ENCODE peak calls at places on chromosomes 16 and 17, in seven cellular contexts. Y, Q, E, R, U, D and L are unnamed samples.

GRCh38 chr16:57091200-57091989 is 988 bp upstream of the CPNE2 start:
- DNase-seq in D (no peak), R (no peak), Q (peak; percentile 52), E (no peak), Y (peak; percentile 78), U (no peak), L (peak; percentile 26)

GRCh38 chr17:78342438-78343098 is 17.3 kb downstream of the SOCS3 start:
- DNase-seq in Q (no peak), Y (peak; percentile 85), U (no peak), R (no peak), D (no peak), E (no peak), L (no peak)

GRCh38 chr17:67374329-67375053 is 2.6 kb upstream of the PITPNC1 start:
- DNase-seq in U (peak; percentile 78), R (peak; percentile 89), E (peak; percentile 89), Y (peak; percentile 87), D (peak; percentile 75), Q (peak; percentile 84), L (peak; percentile 70)

GRCh38 chr17:82318169-82318498 is 726 bp upstream of the CD7 start:
- DNase-seq in Y (no peak), D (no peak), E (no peak), U (no peak), R (no peak), Q (no peak), L (no peak)

GRCh38 chr16:73268311-73268997 is 220.5 kb upstream of the ZFHX3 start:
- DNase-seq in D (no peak), R (no peak), E (no peak), Y (no peak), Q (no peak), U (peak; percentile 52), L (no peak)

GRCh38 chr16:81707411-81708321 is 71.4 kb upstream of the PLCG2 start:
- DNase-seq in Q (no peak), U (peak; percentile 72), D (no peak), R (no peak), Y (peak; percentile 66), E (no peak), L (no peak)

GRCh38 chr17:77423589-77424451 is 283.1 kb downstream of the SEC14L1 start:
- DNase-seq in Y (peak; percentile 95), E (no peak), Q (no peak), U (peak; percentile 97), R (no peak), D (no peak), L (no peak)

GRCh38 chr17:70810609-70811008 is 641.3 kb downstream of the KCNJ2 start:
- DNase-seq in Y (peak; percentile 9), E (no peak), D (no peak), R (no peak), Q (no peak), U (no peak), L (no peak)

GRCh38 chr16:15993128-15993527 is 43.7 kb downstream of the ABCC1 start:
- DNase-seq in Y (no peak), R (no peak), Q (no peak), U (no peak), D (no peak), E (no peak), L (no peak)

GRCh38 chr16:67329901-67330300 is 3.3 kb downstream of the LRRC36 start:
- DNase-seq in E (no peak), U (no peak), D (no peak), R (no peak), Y (no peak), Q (no peak), L (no peak)

GRCh38 chr16:49618955-49619354 is 237.0 kb downstream of the ZNF423 start:
- DNase-seq in D (no peak), U (no peak), E (no peak), R (no peak), Q (no peak), Y (no peak), L (no peak)

GRCh38 chr17:76382305-76382802 is 2.1 kb upstream of the SPHK1 start:
- DNase-seq in R (peak; percentile 35), Y (no peak), E (no peak), U (no peak), Q (peak; percentile 48), D (no peak), L (peak; percentile 47)

GRCh38 chr17:70239391-70239826 is 70.1 kb downstream of the KCNJ2 start:
- DNase-seq in Q (no peak), Y (no peak), E (no peak), D (no peak), R (no peak), U (no peak), L (no peak)

GRCh38 chr17:51298508-51299371 is 38.4 kb downstream of the UTP18 start:
- DNase-seq in E (no peak), Y (peak; percentile 48), R (no peak), U (peak; percentile 6), D (no peak), Q (no peak), L (no peak)

GRCh38 chr17:78329263-78330059 is 30.4 kb downstream of the SOCS3 start:
- DNase-seq in Y (peak; percentile 85), Q (no peak), U (no peak), E (no peak), R (no peak), D (no peak), L (no peak)

GRCh38 chr17:69246726-69247375 is 18.2 kb upstream of the ABCA10 start:
- DNase-seq in U (peak; percentile 1), R (no peak), E (no peak), Q (no peak), D (no peak), Y (peak; percentile 60), L (no peak)

GRCh38 chr16:12419151-12419550 is 384.5 kb downstream of the CPPED1 start:
- DNase-seq in R (no peak), U (no peak), Q (no peak), D (no peak), Y (no peak), E (no peak), L (no peak)

GRCh38 chr17:7851438-7852261 is 3.2 kb upstream of the TMEM88 start:
- DNase-seq in Q (peak; percentile 94), D (peak; percentile 94), E (peak; percentile 91), U (no peak), R (peak; percentile 94), Y (peak; percentile 86), L (peak; percentile 89)

GRCh38 chr16:11665071-11665491 is 3.2 kb upstream of the SNN start:
- DNase-seq in D (no peak), E (no peak), Y (no peak), R (no peak), Q (no peak), U (peak; percentile 24), L (no peak)

GRCh38 chr16:69762843-69763556 is 868 bp downstream of the WWP2 start:
- DNase-seq in Y (peak; percentile 44), E (no peak), Q (no peak), D (no peak), U (no peak), R (no peak), L (no peak)

GRCh38 chr16:81505011-81505660 is 60.5 kb downstream of the CMIP start:
- DNase-seq in E (no peak), R (no peak), Q (no peak), Y (no peak), D (no peak), U (no peak), L (no peak)

GRCh38 chr16:1721372-1721771 is 15.4 kb downstream of the MAPK8IP3 start:
- DNase-seq in Y (no peak), E (no peak), U (no peak), R (no peak), Q (no peak), D (no peak), L (no peak)

GRCh38 chr16:14334366-14335105 is 263.4 kb downstream of the MRTFB start:
- DNase-seq in R (no peak), U (no peak), Y (no peak), E (no peak), Q (no peak), D (no peak), L (no peak)

GRCh38 chr16:47470810-47471209 is 9.7 kb downstream of the PHKB start:
- DNase-seq in R (no peak), E (no peak), Q (no peak), Y (peak; percentile 45), D (no peak), U (no peak), L (no peak)

GRCh38 chr16:77531741-77532140 is 96.9 kb upstream of the ADAMTS18 start:
- DNase-seq in D (no peak), Y (peak; percentile 50), R (no peak), U (no peak), E (no peak), Q (no peak), L (no peak)

GRCh38 chr17:69593716-69594115 is 179.2 kb downstream of the MAP2K6 start:
- DNase-seq in R (no peak), E (no peak), Q (no peak), Y (no peak), U (no peak), D (no peak), L (no peak)

GRCh38 chr17:83201206-83202001 is 122.0 kb downstream of the METRNL start:
- DNase-seq in D (peak; percentile 3), Y (no peak), R (no peak), E (no peak), U (no peak), Q (no peak), L (no peak)

GRCh38 chr17:79942591-79943353 is 92.9 kb downstream of the TBC1D16 start:
- DNase-seq in E (no peak), U (no peak), R (no peak), Q (no peak), Y (no peak), D (no peak), L (no peak)

GRCh38 chr16:82801361-82801760 is 174.6 kb downstream of the CDH13 start:
- DNase-seq in D (no peak), U (no peak), R (no peak), E (no peak), Y (peak; percentile 9), Q (no peak), L (no peak)

GRCh38 chr17:12637015-12637414 is 28.7 kb upstream of the MYOCD start:
- DNase-seq in E (no peak), Q (no peak), U (no peak), Y (peak; percentile 97), R (no peak), D (no peak), L (no peak)

GRCh38 chr17:73156166-73156840 is 8.5 kb upstream of the SSTR2 start:
- DNase-seq in Q (peak; percentile 79), D (peak; percentile 29), R (peak; percentile 54), Y (peak; percentile 59), E (peak; percentile 49), U (peak; percentile 66), L (peak; percentile 50)

GRCh38 chr16:52470601-52471000 is 76.3 kb downstream of the TOX3 start:
- DNase-seq in U (no peak), Q (no peak), E (no peak), Y (no peak), D (no peak), R (no peak), L (no peak)

GRCh38 chr17:57609125-57609877 is 135.8 kb downstream of the CCDC182 start:
- DNase-seq in E (no peak), D (no peak), U (no peak), Y (no peak), R (no peak), Q (no peak), L (no peak)

GRCh38 chr17:61427567-61427966 is 24.7 kb upstream of the TBX4 start:
- DNase-seq in U (no peak), Q (no peak), Y (no peak), E (no peak), R (no peak), D (no peak), L (no peak)

GRCh38 chr17:68182940-68183551 is 64.8 kb upstream of the AMZ2 start:
- DNase-seq in E (peak; percentile 43), Q (no peak), D (peak; percentile 70), R (peak; percentile 46), U (no peak), Y (no peak), L (no peak)

GRCh38 chr16:50697881-50698767 is 4.7 kb downstream of the NOD2 start:
- DNase-seq in Y (peak; percentile 61), R (no peak), Q (no peak), U (no peak), D (no peak), E (no peak), L (no peak)

GRCh38 chr16:58814348-58814801 is 80.3 kb upstream of the GOT2 start:
- DNase-seq in R (peak; percentile 1), Q (peak; percentile 61), U (no peak), E (peak; percentile 2), Y (peak; percentile 37), D (no peak), L (peak; percentile 21)